ENCODE peak calls at places on chromosomes 2 and 18, in six cellular contexts. V is cardiac fibroblast, E is transverse colon, Z is neural crest cell, A is lung, K is GM13977. D is an unnamed sample.

GRCh38 chr2:120504936-120505705 is 159.2 kb downstream of the INHBB start:
- DNase-seq in E (no peak), V (no peak), A (no peak), Z (no peak), K (no peak), D (no peak)

GRCh38 chr2:191748050-191748449 is 70.1 kb downstream of the NABP1 start:
- DNase-seq in A (no peak), K (no peak), E (no peak), Z (no peak), V (peak), D (no peak)

GRCh38 chr2:85131116-85131515 is 2.1 kb upstream of the TCF7L1 start:
- DNase-seq in A (no peak), V (peak), K (peak), Z (peak), E (no peak), D (no peak)

GRCh38 chr2:128727914-128728313 is 409.2 kb upstream of the HS6ST1 start:
- DNase-seq in Z (no peak), A (no peak), E (no peak), V (peak), K (no peak), D (no peak)

GRCh38 chr2:66430195-66430905 is 4.6 kb upstream of the MEIS1 start:
- DNase-seq in E (no peak), A (no peak), K (no peak), Z (no peak), V (no peak), D (no peak)

GRCh38 chr2:153416071-153416470 is 62.5 kb downstream of the RPRM start:
- DNase-seq in E (no peak), A (no peak), V (no peak), Z (no peak), K (no peak), D (no peak)

GRCh38 chr2:55148269-55148668 is 83.8 kb downstream of the CLHC1 start:
- DNase-seq in A (no peak), V (peak), E (no peak), K (no peak), Z (no peak), D (no peak)

GRCh38 chr2:147425437-147426038 is 419.3 kb upstream of the ACVR2A start:
- DNase-seq in K (no peak), A (no peak), Z (no peak), E (no peak), V (no peak), D (no peak)

GRCh38 chr2:112474844-112475486 is 7.0 kb upstream of the TTL start:
- DNase-seq in V (no peak), A (no peak), K (no peak), E (no peak), Z (no peak), D (no peak)

GRCh38 chr2:16763056-16763455 is 97.4 kb upstream of the CYRIA start:
- DNase-seq in A (no peak), E (no peak), K (no peak), Z (no peak), V (no peak), D (no peak)

GRCh38 chr2:101754613-101755012 is 57.1 kb downstream of the MAP4K4 start:
- DNase-seq in Z (no peak), E (no peak), A (no peak), V (no peak), K (no peak), D (no peak)

GRCh38 chr2:215796160-215796559 is 217.2 kb downstream of the MREG start:
- DNase-seq in A (no peak), Z (no peak), V (peak), K (no peak), E (no peak), D (no peak)

GRCh38 chr2:223037433-223037800 is 14.6 kb upstream of the KCNE4 start:
- DNase-seq in V (no peak), Z (no peak), K (no peak), A (no peak), E (no peak), D (no peak)

GRCh38 chr2:197813093-197813787 is 8.8 kb downstream of the PLCL1 start:
- DNase-seq in E (no peak), V (peak), K (no peak), Z (no peak), A (no peak), D (peak)

GRCh38 chr18:75407468-75408437 is 19.8 kb downstream of the SMIM21 start:
- DNase-seq in Z (no peak), A (no peak), K (no peak), E (no peak), V (peak), D (no peak)

GRCh38 chr2:29990112-29990511 is 68.7 kb upstream of the ALK start:
- DNase-seq in V (no peak), Z (no peak), A (no peak), K (no peak), E (no peak), D (no peak)

GRCh38 chr2:10260130-10260529 is 42.6 kb upstream of the HPCAL1 start:
- DNase-seq in E (peak), A (no peak), V (no peak), Z (no peak), K (no peak), D (no peak)

DNA sequence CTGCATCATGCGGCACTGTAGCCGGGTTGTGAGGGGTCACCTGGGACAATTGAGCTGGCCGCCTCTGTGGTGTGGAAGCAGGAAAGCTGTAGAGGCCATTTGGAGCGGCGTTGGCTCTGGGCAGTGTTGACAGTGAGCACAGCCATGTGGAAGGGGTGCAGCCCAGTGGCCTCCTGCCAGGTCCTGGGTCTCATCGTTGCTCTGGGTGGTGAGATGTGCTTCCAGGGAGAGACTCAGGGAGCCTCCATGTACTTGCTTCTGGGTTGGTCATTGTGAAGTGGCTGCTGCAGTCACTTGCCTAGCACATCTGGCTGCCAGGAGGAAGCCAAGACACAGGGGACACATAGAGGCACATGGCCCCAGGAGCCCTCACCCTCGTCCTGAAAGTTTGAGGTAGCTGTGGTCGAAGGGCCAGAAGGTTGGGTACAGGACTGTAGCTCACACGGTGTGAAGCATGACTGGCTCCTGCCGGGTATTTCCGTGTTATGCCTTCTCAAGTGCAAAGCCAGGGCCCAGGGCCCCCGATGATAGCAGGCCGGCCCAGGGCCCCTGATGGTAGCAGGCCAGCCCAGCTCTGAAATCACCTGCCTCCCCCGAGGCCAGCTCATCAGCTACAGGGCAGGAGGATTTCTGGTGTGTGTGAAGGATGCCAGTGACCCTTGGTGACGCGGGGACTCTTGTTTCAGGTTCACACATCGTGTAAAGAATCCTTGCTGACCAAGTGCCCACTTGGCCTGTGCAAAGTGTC is 82.6 kb downstream of the DGKD start:
- DNase-seq in A (no peak), K (no peak), E (peak), Z (no peak), V (no peak), D (no peak)
- TF ChIP-seq CTCF in A (no peak), K (no peak), E (no peak), Z (no peak), V (no peak), D (no peak)

DNA sequence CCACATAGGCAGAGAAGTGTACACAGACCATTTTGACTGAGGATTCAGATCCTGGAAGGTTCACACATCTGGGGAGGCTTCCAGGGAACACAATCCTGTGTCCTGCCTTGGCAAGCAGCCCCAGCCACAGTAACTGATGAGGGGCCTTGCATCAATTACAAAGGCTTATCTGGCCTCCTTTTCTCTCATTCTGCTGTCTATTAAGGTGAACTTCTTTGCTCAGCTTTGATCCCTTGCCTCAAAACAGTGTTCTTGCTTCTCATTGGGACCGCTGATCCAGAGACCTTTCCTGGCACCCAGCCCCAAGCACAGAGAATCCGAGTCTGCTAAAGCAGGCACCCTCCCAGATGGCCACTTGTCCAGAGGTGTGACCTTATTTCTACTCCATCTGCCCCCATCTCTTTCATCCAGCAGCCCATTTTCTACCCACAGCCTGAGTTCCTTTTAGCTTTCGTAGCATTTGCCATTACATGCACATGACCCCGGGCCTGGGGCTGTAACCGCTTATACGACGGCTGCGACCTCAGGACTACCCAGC is 52.3 kb upstream of the ZFP36L2 start:
- DNase-seq in E (no peak), A (no peak), Z (no peak), V (no peak), K (no peak), D (no peak)
- TF ChIP-seq CTCF in E (no peak), A (no peak), Z (no peak), V (no peak), K (no peak), D (no peak)

GRCh38 chr18:61637905-61638304 is 254.9 kb downstream of the RNF152 start:
- DNase-seq in V (no peak), A (no peak), Z (no peak), E (peak), K (no peak), D (no peak)

GRCh38 chr18:61635901-61636528 is 256.8 kb downstream of the RNF152 start:
- DNase-seq in A (peak), E (peak), K (peak), Z (peak), V (peak), D (peak)

GRCh38 chr18:61639886-61640285 is 252.9 kb downstream of the RNF152 start:
- DNase-seq in K (no peak), A (no peak), V (no peak), Z (no peak), E (no peak), D (no peak)

GRCh38 chr18:61637319-61637718 is 255.5 kb downstream of the RNF152 start:
- DNase-seq in K (no peak), E (peak), V (no peak), A (no peak), Z (no peak), D (no peak)
- TF ChIP-seq CTCF in K (no peak), E (peak), V (no peak), A (no peak), Z (peak), D (no peak)

GRCh38 chr18:11398625-11399024 is 210.8 kb upstream of the SLC35G4 start:
- DNase-seq in A (no peak), K (no peak), Z (no peak), V (peak), E (no peak), D (no peak)
- TF ChIP-seq CTCF in A (no peak), K (no peak), Z (peak), V (no peak), E (no peak), D (no peak)

DNA sequence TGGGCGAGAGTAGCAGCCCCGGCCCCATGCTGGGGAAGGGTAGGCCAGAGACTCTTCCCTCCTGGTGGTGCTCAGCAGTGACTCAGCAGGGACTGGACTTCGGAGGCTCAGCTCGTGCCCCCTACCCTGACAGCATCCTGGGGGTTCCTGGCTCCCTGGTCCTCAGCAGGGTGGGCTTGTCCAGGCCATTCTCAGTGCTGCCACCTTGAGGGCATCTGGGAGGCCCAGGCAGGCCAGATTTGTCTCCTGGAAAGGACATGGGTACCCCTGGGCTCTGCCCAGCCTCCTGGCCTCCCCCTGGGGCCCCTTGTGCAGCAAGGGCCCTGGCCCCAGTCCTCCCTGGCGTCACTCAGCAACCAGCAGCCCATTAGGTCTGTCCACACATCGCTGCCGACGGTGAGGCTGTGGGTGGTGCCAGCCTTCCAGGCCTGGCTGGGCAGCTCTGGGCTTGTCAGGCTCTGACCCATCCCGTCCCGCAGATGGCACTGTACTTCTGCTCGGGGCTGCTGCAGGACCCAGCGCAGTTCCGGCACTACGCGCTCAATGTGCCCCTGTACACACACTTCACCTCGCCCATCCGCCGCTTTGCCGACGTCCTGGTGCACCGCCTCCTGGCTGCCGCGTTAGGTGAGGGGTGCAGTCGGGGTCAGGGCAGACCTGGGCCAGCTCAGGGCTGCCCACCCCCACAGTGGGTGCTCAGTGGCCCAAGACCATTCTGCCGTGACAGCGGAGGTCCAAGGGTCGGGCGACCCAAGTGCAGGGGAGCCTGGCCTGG is 45.0 kb upstream of the ALPP start:
- DNase-seq in E (peak), K (no peak), A (no peak), V (peak), Z (peak), D (no peak)
- TF ChIP-seq CTCF in E (no peak), K (peak), A (no peak), V (peak), Z (peak), D (no peak)

GRCh38 chr2:169462896-169463695 is 16.2 kb upstream of the BBS5 start:
- DNase-seq in V (peak), Z (no peak), K (no peak), E (no peak), A (no peak), D (no peak)
- TF ChIP-seq CTCF in V (no peak), Z (no peak), K (no peak), E (no peak), A (no peak), D (no peak)

DNA sequence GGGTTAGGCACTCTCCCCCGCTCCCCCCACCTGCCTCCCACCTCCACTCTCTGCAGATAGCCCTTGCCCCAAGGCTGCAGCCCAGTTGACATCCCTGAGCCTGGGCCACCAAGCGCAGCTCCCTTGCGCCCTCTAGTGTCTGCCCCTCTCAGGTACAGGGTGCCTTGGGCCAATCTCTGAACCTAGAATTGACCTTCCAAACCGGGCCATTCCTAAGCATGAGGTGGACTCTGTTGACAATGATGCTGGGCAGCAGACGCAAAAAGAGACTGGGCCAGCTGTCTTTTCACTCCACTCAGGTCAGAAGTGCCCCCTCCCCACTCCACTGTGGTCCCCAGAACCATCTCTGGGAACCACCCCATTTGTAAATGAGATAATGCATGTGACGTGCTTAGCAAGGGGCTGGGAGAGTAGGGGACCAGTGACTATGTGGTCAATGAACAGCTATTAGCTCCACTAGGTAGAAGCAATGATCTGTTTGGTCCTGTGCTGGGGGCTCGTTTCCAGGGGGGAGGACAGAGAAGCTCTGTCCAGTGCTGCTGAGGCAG is 43.3 kb upstream of the PLB1 start:
- DNase-seq in E (peak), V (peak), A (peak), Z (peak), K (peak), D (peak)
- TF ChIP-seq CTCF in E (peak), V (peak), A (peak), Z (peak), K (peak), D (peak)

DNA sequence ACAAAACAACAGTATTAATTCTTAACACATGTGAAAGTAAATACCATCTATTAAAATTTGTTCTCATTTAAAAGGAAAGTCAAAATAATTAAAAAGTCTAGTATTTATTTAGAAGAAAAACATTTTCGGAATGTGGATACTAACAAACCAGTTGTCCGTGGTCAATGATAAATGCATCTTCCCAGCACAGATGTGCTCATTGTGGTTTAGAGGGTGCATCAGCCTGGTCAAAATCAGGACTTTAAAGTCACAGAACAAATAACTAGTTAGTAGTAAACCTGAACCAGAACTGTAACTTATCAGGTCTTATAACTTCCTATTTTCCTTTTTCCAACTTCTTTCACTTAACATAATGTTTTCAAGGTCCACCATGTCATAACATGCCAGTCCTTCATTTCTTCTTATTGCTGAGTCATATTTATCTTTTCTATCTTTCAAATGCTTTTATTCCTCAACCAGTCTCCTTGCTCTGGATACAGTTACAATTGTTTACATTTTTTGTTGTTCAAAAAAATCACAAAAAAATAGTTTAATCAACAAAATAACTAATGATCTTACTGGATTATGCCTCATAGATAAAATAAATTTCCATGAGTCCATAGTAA is 55.8 kb downstream of the ID2 start:
- DNase-seq in V (no peak), Z (no peak), E (no peak), K (no peak), A (no peak), D (no peak)
- TF ChIP-seq CTCF in V (no peak), Z (no peak), E (no peak), K (no peak), A (no peak), D (no peak)

DNA sequence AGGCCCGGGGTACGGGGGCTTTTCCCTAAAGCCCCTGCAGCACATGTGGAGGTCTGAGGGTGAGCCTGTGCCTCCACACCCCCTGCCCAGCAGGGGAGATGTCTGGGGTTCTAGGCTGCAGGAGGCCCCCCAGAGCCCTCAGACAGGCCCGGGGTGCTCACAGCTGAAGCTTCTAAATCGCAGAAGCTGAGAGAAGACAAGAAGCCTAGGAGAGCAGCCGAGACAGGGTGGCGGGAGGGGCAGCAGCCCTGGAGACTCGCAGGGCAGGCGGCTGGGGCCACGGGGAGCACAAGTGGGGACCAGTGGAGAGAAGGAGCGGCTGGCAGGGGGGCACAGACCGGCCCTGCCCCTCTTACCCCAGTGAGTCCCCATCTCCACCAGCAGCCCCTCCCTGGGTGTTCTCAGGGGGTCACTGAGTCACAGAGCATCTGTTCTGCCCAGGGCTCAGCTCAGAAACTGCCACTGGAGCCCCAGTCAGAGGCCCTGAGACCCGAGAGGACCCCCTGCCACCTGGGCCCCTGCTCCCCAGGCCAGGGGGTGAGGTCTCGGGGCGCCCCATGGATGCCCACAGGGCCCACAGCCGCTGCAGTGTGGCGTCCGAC is 26.1 kb downstream of the GPC1 start:
- DNase-seq in V (no peak), Z (no peak), K (no peak), E (no peak), A (no peak), D (no peak)
- TF ChIP-seq CTCF in V (no peak), Z (no peak), K (no peak), E (no peak), A (no peak), D (no peak)

D was measured in GM20000.